ENCODE peak calls at places on chromosome 21, in six cellular contexts. J, L, E, Q, F and X are unnamed samples.

GRCh38 chr21:31498985-31499384 is 154.9 kb upstream of the TIAM1 start:
- DNase-seq in J (no peak), L (no peak), E (no peak), Q (no peak), F (no peak), X (no peak)

GRCh38 chr21:42149656-42150457 is 69.1 kb upstream of the ABCG1 start:
- DNase-seq in J (no peak), L (no peak), E (no peak), Q (no peak), F (no peak), X (no peak)

GRCh38 chr21:15333943-15334342 is 269.1 kb upstream of the NRIP1 start:
- DNase-seq in J (no peak), L (no peak), E (no peak), Q (no peak), F (peak; percentile 54), X (no peak)

GRCh38 chr21:41819856-41820281 is 53.0 kb upstream of the RIPK4 start:
- DNase-seq in J (no peak), L (peak; percentile 66), E (no peak), Q (peak; percentile 70), F (no peak), X (no peak)

GRCh38 chr21:39445339-39446269 is at the start of gene LCA5L:
- DNase-seq in J (peak; percentile 92), L (peak; percentile 99), E (peak; percentile 83), Q (peak; percentile 97), F (peak; percentile 82), X (peak; percentile 92)

GRCh38 chr21:41133896-41134522 is 34.0 kb upstream of the BACE2 start:
- DNase-seq in J (no peak), L (no peak), E (no peak), Q (no peak), F (no peak), X (peak; percentile 26)

GRCh38 chr21:38914531-38915385 is 109.0 kb downstream of the ETS2 start:
- DNase-seq in J (no peak), L (no peak), E (no peak), Q (no peak), F (no peak), X (no peak)

GRCh38 chr21:45590246-45590725 is 48.0 kb upstream of the SLC19A1 start:
- DNase-seq in J (peak; percentile 76), L (peak; percentile 91), E (no peak), Q (peak; percentile 91), F (peak; percentile 41), X (peak; percentile 95)

GRCh38 chr21:26388731-26389231 is 184.3 kb downstream of the CYYR1 start:
- DNase-seq in J (no peak), L (no peak), E (peak; percentile 37), Q (no peak), F (no peak), X (no peak)

GRCh38 chr21:38912789-38913119 is 107.0 kb downstream of the ETS2 start:
- DNase-seq in J (no peak), L (peak; percentile 70), E (no peak), Q (no peak), F (no peak), X (no peak)

GRCh38 chr21:14058566-14058965 is 152.2 kb downstream of the LIPI start:
- DNase-seq in J (no peak), L (peak; percentile 62), E (no peak), Q (no peak), F (no peak), X (no peak)

GRCh38 chr21:41080485-41080884 is 87.5 kb upstream of the BACE2 start:
- DNase-seq in J (no peak), L (no peak), E (no peak), Q (no peak), F (no peak), X (no peak)

GRCh38 chr21:32813265-32813903 is 41.8 kb upstream of the PAXBP1 start:
- DNase-seq in J (no peak), L (no peak), E (no peak), Q (no peak), F (no peak), X (no peak)

GRCh38 chr21:18716578-18717138 is 313.1 kb upstream of the TMPRSS15 start:
- DNase-seq in J (no peak), L (no peak), E (no peak), Q (no peak), F (no peak), X (no peak)

GRCh38 chr21:28089599-28090421 is 902.9 kb downstream of the LTN1 start:
- DNase-seq in J (no peak), L (no peak), E (no peak), Q (no peak), F (no peak), X (no peak)

GRCh38 chr21:42063206-42063577 is 7.9 kb upstream of the UMODL1 start:
- DNase-seq in J (no peak), L (no peak), E (no peak), Q (peak; percentile 86), F (no peak), X (no peak)

GRCh38 chr21:44297525-44298290 is 2.1 kb upstream of the PFKL start:
- DNase-seq in J (peak; percentile 86), L (peak; percentile 84), E (peak; percentile 83), Q (peak; percentile 93), F (peak; percentile 70), X (peak; percentile 91)

GRCh38 chr21:33267250-33267649 is 1.1 kb downstream of the IL10RB start:
- DNase-seq in J (no peak), L (no peak), E (no peak), Q (no peak), F (no peak), X (no peak)

GRCh38 chr21:32257952-32258785 is 20.7 kb downstream of the MIS18A start:
- DNase-seq in J (peak; percentile 30), L (no peak), E (peak; percentile 67), Q (no peak), F (peak; percentile 34), X (peak; percentile 34)

GRCh38 chr21:15028186-15028585 is 36.6 kb downstream of the NRIP1 start:
- DNase-seq in J (no peak), L (no peak), E (no peak), Q (no peak), F (no peak), X (no peak)

GRCh38 chr21:31203371-31204054 is 140.5 kb downstream of the TIAM1 start:
- DNase-seq in J (no peak), L (no peak), E (no peak), Q (no peak), F (no peak), X (no peak)

GRCh38 chr21:39713905-39714304 is 31.1 kb upstream of the IGSF5 start:
- DNase-seq in J (no peak), L (no peak), E (no peak), Q (no peak), F (no peak), X (no peak)

GRCh38 chr21:32329331-32329730 is 30.7 kb downstream of the MRAP start:
- DNase-seq in J (no peak), L (no peak), E (no peak), Q (no peak), F (no peak), X (no peak)

GRCh38 chr21:34595457-34595856 is 19.5 kb downstream of the RCAN1 start:
- DNase-seq in J (no peak), L (peak; percentile 42), E (no peak), Q (no peak), F (no peak), X (no peak)

GRCh38 chr21:34598931-34599400 is 15.9 kb downstream of the RCAN1 start:
- DNase-seq in J (no peak), L (no peak), E (no peak), Q (no peak), F (no peak), X (no peak)

GRCh38 chr21:34593954-34594531 is 20.9 kb downstream of the RCAN1 start:
- DNase-seq in J (no peak), L (peak; percentile 29), E (no peak), Q (no peak), F (no peak), X (no peak)

GRCh38 chr21:34594566-34595234 is 20.2 kb downstream of the RCAN1 start:
- DNase-seq in J (no peak), L (no peak), E (no peak), Q (no peak), F (no peak), X (no peak)

GRCh38 chr21:34596561-34597271 is 18.2 kb downstream of the RCAN1 start:
- DNase-seq in J (no peak), L (no peak), E (no peak), Q (no peak), F (no peak), X (no peak)
- TF ChIP-seq POLR2AphosphoS5 in J (no peak), L (no peak), E (no peak), Q (no peak), F (no peak), X (no peak)

GRCh38 chr21:46667191-46667734 is 31.8 kb downstream of the PRMT2 start:
- DNase-seq in J (no peak), L (peak; percentile 82), E (no peak), Q (no peak), F (no peak), X (peak; percentile 40)
- TF ChIP-seq POLR2AphosphoS5 in J (no peak), L (no peak), E (no peak), Q (peak; percentile 44), F (no peak), X (no peak)

GRCh38 chr21:36150192-36150711 is 6.4 kb upstream of the DOP1B start:
- DNase-seq in J (no peak), L (no peak), E (peak; percentile 50), Q (no peak), F (no peak), X (no peak)
- TF ChIP-seq POLR2AphosphoS5 in J (peak; percentile 47), L (peak; percentile 25), E (no peak), Q (no peak), F (peak; percentile 82), X (peak; percentile 34)

DNA sequence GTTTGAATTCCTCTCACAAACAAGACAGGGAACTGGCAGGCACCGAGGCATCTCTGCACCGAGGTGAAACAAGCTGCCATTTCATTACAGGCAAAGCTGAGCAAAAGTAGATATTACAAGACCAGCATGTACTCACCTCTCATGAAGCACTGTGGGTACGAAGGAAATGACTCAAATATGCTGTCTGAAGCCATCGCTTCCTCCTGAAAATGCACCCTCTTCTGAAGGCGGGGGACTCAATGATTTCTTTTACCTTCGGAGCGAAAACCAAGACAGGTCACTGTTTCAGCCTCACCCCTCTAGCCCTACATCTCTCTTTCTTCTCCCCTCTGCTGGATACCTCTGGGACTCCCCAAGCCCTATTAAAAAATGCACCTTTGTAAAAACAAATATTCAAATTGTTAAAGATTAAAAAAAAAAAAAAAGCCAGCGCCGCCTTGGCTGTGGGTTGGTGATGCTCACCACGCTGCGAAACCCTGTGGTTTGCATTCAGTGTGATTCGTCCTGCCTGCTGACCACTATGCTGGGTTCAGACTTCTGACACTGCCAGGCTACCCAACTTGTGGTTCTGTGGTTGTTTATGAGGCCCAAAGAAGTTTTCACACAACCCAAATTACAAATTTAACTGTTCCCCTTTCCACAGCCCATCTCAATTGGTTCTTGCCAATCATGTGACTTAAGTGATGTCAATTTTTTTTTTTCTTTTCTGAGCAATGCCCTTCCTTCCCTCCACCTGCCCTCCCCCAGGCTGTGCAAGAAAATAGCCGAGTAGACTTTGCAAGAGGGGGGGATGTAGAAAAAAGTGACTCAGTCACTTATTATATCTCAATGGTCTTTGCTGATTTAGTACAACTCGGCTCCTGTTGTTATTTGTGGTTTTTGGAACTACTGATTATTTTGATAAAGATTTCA is at the start of gene RUNX1:
- DNase-seq in J (peak; percentile 35), L (no peak), E (peak; percentile 31), Q (peak; percentile 90), F (peak; percentile 97), X (peak; percentile 33)
- TF ChIP-seq POLR2AphosphoS5 in J (peak; percentile 76), L (no peak), E (no peak), Q (no peak), F (peak; percentile 92), X (peak; percentile 90)